ENCODE peak calls at places on chromosome 6, in six cellular contexts. K, F, C, T, M and H are unnamed samples.

GRCh38 chr6:31621991-31622390 is 1.5 kb downstream of the PRRC2A start:
- DNase-seq in K (no peak), F (peak; percentile 25), C (no peak), T (no peak), M (no peak), H (no peak)

GRCh38 chr6:48075181-48075580 is 35.8 kb downstream of the PTCHD4 start:
- DNase-seq in K (no peak), F (peak; percentile 16), C (no peak), T (no peak), M (no peak), H (no peak)

GRCh38 chr6:35417979-35418661 is 34.0 kb upstream of the FANCE start:
- DNase-seq in K (no peak), F (no peak), C (peak; percentile 74), T (no peak), M (no peak), H (no peak)

GRCh38 chr6:84486526-84486925 is 259.1 kb upstream of the CEP162 start:
- DNase-seq in K (no peak), F (no peak), C (no peak), T (no peak), M (no peak), H (no peak)

GRCh38 chr6:145132709-145133108 is 602.6 kb downstream of the EPM2A start:
- DNase-seq in K (no peak), F (no peak), C (no peak), T (no peak), M (no peak), H (no peak)

GRCh38 chr6:46964716-46965519 is 43.2 kb upstream of the ADGRF5 start:
- DNase-seq in K (no peak), F (no peak), C (no peak), T (no peak), M (peak; percentile 57), H (no peak)

GRCh38 chr6:126039284-126039683 is 52.9 kb downstream of the TRMT11 start:
- DNase-seq in K (peak; percentile 45), F (peak; percentile 34), C (no peak), T (peak; percentile 49), M (peak; percentile 24), H (no peak)

GRCh38 chr6:130425532-130425931 is 59.7 kb downstream of the TMEM200A start:
- DNase-seq in K (no peak), F (no peak), C (no peak), T (peak; percentile 53), M (no peak), H (no peak)

GRCh38 chr6:28002181-28002580 is 45.1 kb downstream of the OR2B6 start:
- DNase-seq in K (no peak), F (peak; percentile 51), C (no peak), T (no peak), M (no peak), H (no peak)

GRCh38 chr6:167676000-167676665 is 150.6 kb upstream of the AFDN start:
- DNase-seq in K (no peak), F (no peak), C (peak; percentile 78), T (no peak), M (no peak), H (no peak)

GRCh38 chr6:32427218-32427617 is 12.5 kb upstream of the HLA-DRA start:
- DNase-seq in K (no peak), F (no peak), C (no peak), T (no peak), M (no peak), H (no peak)

GRCh38 chr6:98529364-98529763 is 305.0 kb upstream of the POU3F2 start:
- DNase-seq in K (no peak), F (no peak), C (no peak), T (no peak), M (no peak), H (no peak)

GRCh38 chr6:3285732-3286131 is 27.0 kb downstream of the PSMG4 start:
- DNase-seq in K (no peak), F (no peak), C (no peak), T (no peak), M (no peak), H (no peak)

GRCh38 chr6:121443953-121444590 is 8.6 kb downstream of the GJA1 start:
- DNase-seq in K (no peak), F (no peak), C (no peak), T (no peak), M (peak; percentile 41), H (no peak)

GRCh38 chr6:169086020-169086419 is 167.6 kb downstream of the THBS2 start:
- DNase-seq in K (no peak), F (peak; percentile 57), C (no peak), T (no peak), M (no peak), H (no peak)

GRCh38 chr6:40661726-40662125 is 74.6 kb upstream of the LRFN2 start:
- DNase-seq in K (no peak), F (no peak), C (no peak), T (no peak), M (no peak), H (no peak)

GRCh38 chr6:127022297-127022696 is 96.2 kb upstream of the RSPO3 start:
- DNase-seq in K (no peak), F (no peak), C (peak; percentile 58), T (no peak), M (no peak), H (no peak)

GRCh38 chr6:31710490-31711219 is 4.0 kb downstream of the LY6G6F start:
- DNase-seq in K (no peak), F (no peak), C (no peak), T (no peak), M (no peak), H (no peak)

GRCh38 chr6:89145962-89146747 is at the start of gene PM20D2:
- DNase-seq in K (peak; percentile 69), F (peak; percentile 44), C (peak; percentile 81), T (peak; percentile 20), M (no peak), H (peak; percentile 87)

GRCh38 chr6:106125925-106126435 is 39.8 kb downstream of the PRDM1 start:
- DNase-seq in K (no peak), F (peak; percentile 44), C (peak; percentile 61), T (no peak), M (no peak), H (peak; percentile 60)

GRCh38 chr6:72864236-72864635 is 242.4 kb downstream of the KCNQ5 start:
- DNase-seq in K (no peak), F (no peak), C (no peak), T (no peak), M (no peak), H (no peak)

GRCh38 chr6:105184921-105185320 is 5.1 kb upstream of the POPDC3 start:
- DNase-seq in K (peak; percentile 37), F (no peak), C (no peak), T (peak; percentile 45), M (peak; percentile 49), H (no peak)

GRCh38 chr6:27275025-27275956 is 27.8 kb downstream of the PRSS16 start:
- DNase-seq in K (no peak), F (peak; percentile 37), C (no peak), T (no peak), M (peak; percentile 24), H (no peak)

GRCh38 chr6:40715501-40716403 is 128.6 kb upstream of the LRFN2 start:
- DNase-seq in K (no peak), F (no peak), C (no peak), T (no peak), M (no peak), H (no peak)

GRCh38 chr6:111625511-111626331 is 20.0 kb upstream of the TRAF3IP2 start:
- DNase-seq in K (no peak), F (no peak), C (no peak), T (peak; percentile 84), M (peak; percentile 24), H (no peak)

GRCh38 chr6:36781669-36782068 is 57.6 kb downstream of the CPNE5 start:
- DNase-seq in K (no peak), F (no peak), C (no peak), T (no peak), M (no peak), H (no peak)

GRCh38 chr6:112443666-112444065 is 96.5 kb downstream of the RFPL4B start:
- DNase-seq in K (peak; percentile 68), F (peak; percentile 2), C (no peak), T (peak; percentile 74), M (no peak), H (no peak)

GRCh38 chr6:82712826-82713225 is 349.2 kb downstream of the TPBG start:
- DNase-seq in K (peak; percentile 13), F (peak; percentile 11), C (no peak), T (no peak), M (no peak), H (peak; percentile 1)
- TF ChIP-seq CTCF in K (peak; percentile 35), F (peak; percentile 24), C (no peak), T (peak; percentile 26), M (peak; percentile 13), H (peak; percentile 40)

GRCh38 chr6:6479706-6480250 is 108.7 kb upstream of the LY86 start:
- DNase-seq in K (no peak), F (no peak), C (no peak), T (no peak), M (no peak), H (no peak)

GRCh38 chr6:6471276-6471675 is 117.2 kb upstream of the LY86 start:
- DNase-seq in K (no peak), F (no peak), C (no peak), T (no peak), M (no peak), H (no peak)

GRCh38 chr6:6470112-6470511 is 118.4 kb upstream of the LY86 start:
- DNase-seq in K (no peak), F (no peak), C (no peak), T (no peak), M (no peak), H (no peak)

GRCh38 chr6:6469074-6469473 is 119.4 kb upstream of the LY86 start:
- DNase-seq in K (peak; percentile 97), F (peak; percentile 97), C (no peak), T (no peak), M (no peak), H (no peak)

GRCh38 chr6:6474170-6474920 is 114.2 kb upstream of the LY86 start:
- DNase-seq in K (no peak), F (no peak), C (no peak), T (no peak), M (no peak), H (no peak)
- TF ChIP-seq CTCF in K (no peak), F (no peak), C (no peak), T (no peak), M (no peak), H (no peak)

GRCh38 chr6:134451529-134451928 is 133.6 kb upstream of the SGK1 start:
- DNase-seq in K (no peak), F (no peak), C (no peak), T (no peak), M (no peak), H (no peak)
- TF ChIP-seq CTCF in K (no peak), F (no peak), C (no peak), T (no peak), M (no peak), H (peak; percentile 37)

GRCh38 chr6:44003345-44004061 is 123.7 kb downstream of the MRPL14 start:
- DNase-seq in K (no peak), F (no peak), C (no peak), T (no peak), M (no peak), H (peak; percentile 43)

GRCh38 chr6:44006123-44006871 is 121.0 kb downstream of the MRPL14 start:
- DNase-seq in K (no peak), F (no peak), C (no peak), T (peak; percentile 59), M (no peak), H (no peak)

GRCh38 chr6:44004136-44004535 is 123.1 kb downstream of the MRPL14 start:
- DNase-seq in K (no peak), F (no peak), C (no peak), T (no peak), M (no peak), H (no peak)

GRCh38 chr6:44005507-44005903 is 121.7 kb downstream of the MRPL14 start:
- DNase-seq in K (no peak), F (no peak), C (no peak), T (no peak), M (no peak), H (no peak)

GRCh38 chr6:44004625-44005506 is 122.4 kb downstream of the MRPL14 start:
- DNase-seq in K (peak; percentile 48), F (no peak), C (no peak), T (peak; percentile 33), M (no peak), H (no peak)
- TF ChIP-seq CTCF in K (peak; percentile 31), F (peak; percentile 10), C (no peak), T (peak; percentile 51), M (peak; percentile 56), H (peak; percentile 39)